ENCODE peak calls at places on chromosomes 16 and 17, in five cellular contexts. One of them, this sample, is unnamed.

GRCh38 chr17:76385892-76386786 is 1.7 kb downstream of the SPHK1 start:
- DNase-seq in fibroblast of lung: peak
- DNase-seq in fibroblast of pulmonary artery: peak
- DNase-seq in heart left ventricle: peak
- DNase-seq in fibroblast of the aortic adventitia: peak
- DNase-seq in this sample: peak

GRCh38 chr16:31177136-31177535 is 2.8 kb upstream of the FUS start:
- DNase-seq in fibroblast of lung: peak
- DNase-seq in fibroblast of pulmonary artery: no peak
- DNase-seq in heart left ventricle: no peak
- DNase-seq in fibroblast of the aortic adventitia: no peak
- DNase-seq in this sample: peak

GRCh38 chr16:35450648-35451047 is 1991.2 kb downstream of the TP53TG3F start:
- DNase-seq in fibroblast of lung: no peak
- DNase-seq in fibroblast of pulmonary artery: no peak
- DNase-seq in heart left ventricle: no peak
- DNase-seq in fibroblast of the aortic adventitia: no peak
- DNase-seq in this sample: no peak

GRCh38 chr16:69925311-69925710 is 25.8 kb upstream of the CLEC18A start:
- DNase-seq in fibroblast of lung: no peak
- DNase-seq in fibroblast of pulmonary artery: no peak
- DNase-seq in heart left ventricle: peak
- DNase-seq in fibroblast of the aortic adventitia: no peak
- DNase-seq in this sample: no peak

GRCh38 chr16:66842765-66843164 is 1.4 kb upstream of the CA7 start:
- DNase-seq in fibroblast of lung: no peak
- DNase-seq in fibroblast of pulmonary artery: no peak
- DNase-seq in heart left ventricle: no peak
- DNase-seq in fibroblast of the aortic adventitia: no peak
- DNase-seq in this sample: peak

GRCh38 chr17:82297804-82298537 is 19.4 kb downstream of the CD7 start:
- DNase-seq in fibroblast of lung: peak
- DNase-seq in fibroblast of pulmonary artery: peak
- DNase-seq in heart left ventricle: peak
- DNase-seq in fibroblast of the aortic adventitia: peak
- DNase-seq in this sample: peak

GRCh38 chr17:4559139-4559791 is 1.1 kb downstream of the GGT6 start:
- DNase-seq in fibroblast of lung: no peak
- DNase-seq in fibroblast of pulmonary artery: no peak
- DNase-seq in heart left ventricle: no peak
- DNase-seq in fibroblast of the aortic adventitia: no peak
- DNase-seq in this sample: no peak

GRCh38 chr16:28531777-28532744 is 6.7 kb downstream of the NUPR1 start:
- DNase-seq in fibroblast of lung: peak
- DNase-seq in fibroblast of pulmonary artery: no peak
- DNase-seq in heart left ventricle: peak
- DNase-seq in fibroblast of the aortic adventitia: peak
- DNase-seq in this sample: peak

GRCh38 chr16:80837421-80838263 is 33.2 kb upstream of the CDYL2 start:
- DNase-seq in fibroblast of lung: no peak
- DNase-seq in fibroblast of pulmonary artery: no peak
- DNase-seq in heart left ventricle: no peak
- DNase-seq in fibroblast of the aortic adventitia: no peak
- DNase-seq in this sample: no peak

GRCh38 chr17:46772013-46772878 is 46.2 kb downstream of the WNT3 start:
- DNase-seq in fibroblast of lung: no peak
- DNase-seq in fibroblast of pulmonary artery: no peak
- DNase-seq in heart left ventricle: no peak
- DNase-seq in fibroblast of the aortic adventitia: no peak
- DNase-seq in this sample: no peak

GRCh38 chr17:14297161-14297851 is 3.6 kb upstream of the HS3ST3B1 start:
- DNase-seq in fibroblast of lung: peak
- DNase-seq in fibroblast of pulmonary artery: peak
- DNase-seq in heart left ventricle: peak
- DNase-seq in fibroblast of the aortic adventitia: peak
- DNase-seq in this sample: peak
- TF ChIP-seq CTCF in fibroblast of lung: peak
- TF ChIP-seq CTCF in fibroblast of pulmonary artery: no peak
- TF ChIP-seq CTCF in heart left ventricle: peak
- TF ChIP-seq CTCF in fibroblast of the aortic adventitia: peak
- TF ChIP-seq CTCF in this sample: no peak

DNA sequence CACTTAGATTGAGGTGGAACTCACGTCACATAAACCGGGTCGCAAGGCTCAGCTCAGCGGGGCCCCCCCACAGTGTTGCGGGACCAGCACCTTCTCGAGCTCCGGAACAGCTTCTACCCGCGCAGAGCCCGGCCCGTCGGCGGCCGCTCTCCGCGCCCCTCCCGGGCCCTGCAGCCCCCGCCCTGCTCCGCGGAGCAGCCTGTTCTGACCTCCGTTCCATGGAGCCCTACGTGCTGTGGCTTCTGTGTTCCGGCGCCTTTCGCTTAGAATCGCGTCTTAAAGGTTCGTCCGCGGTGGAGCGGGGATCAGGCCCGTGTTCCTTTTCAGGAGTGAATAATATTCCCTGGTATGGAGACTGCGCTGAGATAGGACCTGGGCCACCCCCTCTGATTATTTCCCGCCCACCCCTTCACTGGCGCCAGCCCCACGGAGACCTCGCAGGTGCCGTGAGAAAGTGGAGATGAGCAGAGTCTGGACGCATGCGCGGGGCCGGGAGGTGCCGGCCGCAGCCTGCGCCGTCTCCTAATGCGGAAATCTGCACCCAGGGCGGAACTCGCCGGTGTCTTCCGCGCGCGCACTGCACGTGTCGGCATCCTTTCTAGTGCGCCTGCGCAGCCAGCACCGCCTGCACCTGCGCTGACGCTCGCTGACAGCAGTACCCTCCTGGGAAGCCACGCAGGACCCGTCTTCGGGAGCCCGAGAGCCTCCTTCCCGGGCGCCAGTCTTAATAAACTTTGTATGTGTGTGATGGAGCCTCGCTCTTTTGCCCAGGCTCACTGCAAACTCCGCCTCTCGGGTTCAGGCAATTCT is 30.9 kb downstream of the ZNF778 start:
- DNase-seq in fibroblast of lung: no peak
- DNase-seq in fibroblast of pulmonary artery: no peak
- DNase-seq in heart left ventricle: no peak
- DNase-seq in fibroblast of the aortic adventitia: no peak
- DNase-seq in this sample: no peak
- H3K4me3 ChIP-seq in fibroblast of lung: no peak
- H3K4me3 ChIP-seq in fibroblast of pulmonary artery: peak
- H3K4me3 ChIP-seq in heart left ventricle: no peak
- H3K4me3 ChIP-seq in fibroblast of the aortic adventitia: peak
- H3K4me3 ChIP-seq in this sample: no peak

GRCh38 chr17:79126139-79126538 is 51.5 kb downstream of the ENGASE start:
- DNase-seq in fibroblast of lung: no peak
- DNase-seq in fibroblast of pulmonary artery: no peak
- DNase-seq in heart left ventricle: no peak
- DNase-seq in fibroblast of the aortic adventitia: no peak
- DNase-seq in this sample: no peak
- TF ChIP-seq CTCF in fibroblast of lung: no peak
- TF ChIP-seq CTCF in fibroblast of pulmonary artery: no peak
- TF ChIP-seq CTCF in heart left ventricle: peak
- TF ChIP-seq CTCF in fibroblast of the aortic adventitia: peak
- TF ChIP-seq CTCF in this sample: no peak

GRCh38 chr16:73326221-73326620 is 278.3 kb upstream of the ZFHX3 start:
- DNase-seq in fibroblast of lung: no peak
- DNase-seq in fibroblast of pulmonary artery: no peak
- DNase-seq in heart left ventricle: no peak
- DNase-seq in fibroblast of the aortic adventitia: no peak
- DNase-seq in this sample: no peak

GRCh38 chr16:73323880-73324279 is 276.0 kb upstream of the ZFHX3 start:
- DNase-seq in fibroblast of lung: no peak
- DNase-seq in fibroblast of pulmonary artery: no peak
- DNase-seq in heart left ventricle: peak
- DNase-seq in fibroblast of the aortic adventitia: no peak
- DNase-seq in this sample: no peak

GRCh38 chr16:73326770-73327470 is 279.0 kb upstream of the ZFHX3 start:
- DNase-seq in fibroblast of lung: no peak
- DNase-seq in fibroblast of pulmonary artery: peak
- DNase-seq in heart left ventricle: no peak
- DNase-seq in fibroblast of the aortic adventitia: peak
- DNase-seq in this sample: no peak

GRCh38 chr16:73329363-73330306 is 281.7 kb upstream of the ZFHX3 start:
- DNase-seq in fibroblast of lung: no peak
- DNase-seq in fibroblast of pulmonary artery: no peak
- DNase-seq in heart left ventricle: no peak
- DNase-seq in fibroblast of the aortic adventitia: no peak
- DNase-seq in this sample: no peak
- H3K4me3 ChIP-seq in fibroblast of lung: no peak
- H3K4me3 ChIP-seq in fibroblast of pulmonary artery: no peak
- H3K4me3 ChIP-seq in heart left ventricle: no peak
- H3K4me3 ChIP-seq in fibroblast of the aortic adventitia: no peak
- H3K4me3 ChIP-seq in this sample: no peak

DNA sequence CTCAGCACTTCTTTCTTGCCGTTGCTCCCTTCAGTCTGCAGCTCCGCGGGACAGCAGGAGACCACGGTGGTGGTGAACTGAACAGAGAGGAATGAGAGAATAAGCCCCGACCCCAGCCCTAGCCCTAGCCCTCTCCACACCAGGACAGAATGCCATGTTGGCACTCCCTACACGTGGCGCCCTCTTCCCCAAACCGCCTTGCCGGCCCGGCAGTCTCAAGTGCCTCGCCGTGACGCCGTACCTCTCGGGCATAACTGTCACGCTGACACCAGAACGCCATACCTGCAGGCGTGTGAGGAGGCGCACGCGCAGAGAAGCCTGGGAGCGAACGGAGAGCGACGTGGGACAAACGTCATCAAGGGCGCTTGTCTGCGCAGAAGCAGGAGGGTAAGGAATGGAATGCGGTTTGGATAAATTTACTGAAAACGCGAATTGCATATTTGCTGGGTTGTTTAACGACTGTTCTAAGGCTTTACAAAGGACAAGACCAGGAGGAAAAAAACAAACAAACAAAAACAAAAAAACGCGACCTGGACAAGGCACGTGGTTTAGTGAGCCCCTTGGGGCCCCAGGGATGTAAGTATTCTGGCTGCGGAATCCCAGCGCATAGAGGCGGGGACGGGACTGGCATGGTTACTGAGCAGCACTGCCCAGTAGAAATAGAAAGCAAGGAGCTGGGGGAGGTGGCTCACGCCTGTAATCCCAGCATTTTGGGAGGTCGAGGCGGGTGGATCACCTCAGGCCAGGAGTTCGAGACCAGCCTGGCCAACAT is at the start of gene AARSD1:
- DNase-seq in fibroblast of lung: peak
- DNase-seq in fibroblast of pulmonary artery: peak
- DNase-seq in heart left ventricle: peak
- DNase-seq in fibroblast of the aortic adventitia: peak
- DNase-seq in this sample: peak
- TF ChIP-seq CTCF in fibroblast of lung: no peak
- TF ChIP-seq CTCF in fibroblast of pulmonary artery: no peak
- TF ChIP-seq CTCF in heart left ventricle: no peak
- TF ChIP-seq CTCF in fibroblast of the aortic adventitia: no peak
- TF ChIP-seq CTCF in this sample: no peak

DNA sequence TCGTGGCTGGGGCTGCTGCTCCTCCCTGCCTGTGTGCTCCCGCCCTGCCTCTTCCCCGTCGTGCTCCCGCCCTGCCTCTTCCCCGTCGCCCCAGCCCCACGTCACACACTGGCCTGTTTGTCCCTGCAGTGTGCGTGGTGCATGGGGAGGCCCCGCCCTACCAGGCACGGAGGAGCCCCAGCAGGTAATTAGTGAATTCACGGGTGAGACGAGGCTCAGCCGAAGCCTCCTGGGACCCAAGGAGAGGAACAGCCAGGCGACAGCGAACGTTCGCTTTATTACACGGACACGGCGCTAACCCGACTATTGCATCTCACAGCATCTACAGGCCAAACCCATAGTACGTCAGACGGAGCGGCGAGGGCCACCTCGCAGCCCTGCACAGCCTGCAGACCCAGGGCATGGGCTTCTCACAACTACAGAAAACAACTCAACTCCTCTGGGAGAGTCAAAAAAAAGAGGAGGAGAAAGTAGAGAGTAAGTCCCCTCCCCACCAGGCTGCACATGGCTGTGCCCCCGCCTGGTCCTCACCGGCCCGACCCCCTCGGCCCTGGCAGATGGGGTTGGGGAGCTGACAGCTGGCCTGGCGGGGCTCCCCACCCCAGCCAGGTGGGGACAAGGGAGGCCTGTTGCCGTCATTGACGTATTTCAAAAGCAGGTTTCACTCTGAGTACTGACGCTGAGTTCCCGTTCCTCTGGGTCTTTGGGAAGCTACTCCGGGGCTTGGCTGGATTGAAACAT is 4.3 kb upstream of the PABPN1L start:
- DNase-seq in fibroblast of lung: no peak
- DNase-seq in fibroblast of pulmonary artery: no peak
- DNase-seq in heart left ventricle: no peak
- DNase-seq in fibroblast of the aortic adventitia: no peak
- DNase-seq in this sample: no peak
- H3K4me3 ChIP-seq in fibroblast of lung: no peak
- H3K4me3 ChIP-seq in fibroblast of pulmonary artery: no peak
- H3K4me3 ChIP-seq in heart left ventricle: no peak
- H3K4me3 ChIP-seq in fibroblast of the aortic adventitia: no peak
- H3K4me3 ChIP-seq in this sample: no peak

DNA sequence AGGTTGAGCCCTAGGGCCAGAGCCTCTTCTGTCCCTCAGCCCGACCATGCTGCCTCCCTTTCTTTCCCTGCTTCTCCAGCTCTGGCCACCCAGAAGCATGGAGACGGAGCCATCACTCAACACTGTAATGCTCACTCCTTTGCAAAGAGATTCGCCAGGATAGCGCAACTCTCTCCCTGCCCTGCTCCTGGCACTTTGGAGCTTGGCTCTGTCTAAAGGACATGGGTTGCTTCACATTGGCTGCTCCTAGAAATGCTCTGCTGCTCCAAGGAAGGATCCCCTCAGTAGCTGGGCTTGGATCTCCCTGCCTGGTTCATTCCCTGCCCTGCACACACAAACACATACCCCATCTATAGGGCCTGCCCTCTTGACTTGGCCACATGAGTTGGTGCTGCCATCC is 76.0 kb downstream of the CLEC16A start:
- DNase-seq in fibroblast of lung: no peak
- DNase-seq in fibroblast of pulmonary artery: no peak
- DNase-seq in heart left ventricle: no peak
- DNase-seq in fibroblast of the aortic adventitia: no peak
- DNase-seq in this sample: no peak
- TF ChIP-seq CTCF in fibroblast of lung: no peak
- TF ChIP-seq CTCF in fibroblast of pulmonary artery: no peak
- TF ChIP-seq CTCF in heart left ventricle: no peak
- TF ChIP-seq CTCF in fibroblast of the aortic adventitia: no peak
- TF ChIP-seq CTCF in this sample: no peak